ENCODE peak calls at places on chromosomes 1 and 21, in four cellular contexts. E is mesenchymal stem cell; C is naive thymus-derived CD4-positive, alpha-beta T cell; F is esophagus muscularis mucosa. B is an unnamed sample.

GRCh38 chr1:198892065-198892464 is 253.2 kb downstream of the PTPRC start:
- DNase-seq in E (peak; percentile 63), C (no peak), F (no peak), B (no peak)

GRCh38 chr1:30847358-30847972 is 61.1 kb downstream of the SDC3 start:
- DNase-seq in E (peak; percentile 81), C (no peak), F (no peak), B (no peak)

GRCh38 chr1:247936415-247936814 is 11.7 kb downstream of the OR2AJ1 start:
- DNase-seq in E (no peak), C (no peak), F (no peak), B (no peak)

GRCh38 chr1:98030483-98030882 is 109.6 kb upstream of the DPYD start:
- DNase-seq in E (peak; percentile 18), C (no peak), F (no peak), B (peak; percentile 67)

GRCh38 chr1:61980561-61980960 is 214.1 kb upstream of the L1TD1 start:
- DNase-seq in E (peak; percentile 5), C (no peak), F (no peak), B (no peak)

GRCh38 chr1:235873571-235873970 is 6.9 kb upstream of the LYST start:
- DNase-seq in E (no peak), C (no peak), F (no peak), B (no peak)

GRCh38 chr1:36982708-36983107 is 51.6 kb downstream of the GRIK3 start:
- DNase-seq in E (no peak), C (no peak), F (no peak), B (no peak)

GRCh38 chr1:151720974-151721787 is at the start of gene RIIAD1:
- DNase-seq in E (peak; percentile 17), C (peak; percentile 17), F (no peak), B (no peak)

GRCh38 chr1:181618559-181618958 is 135.2 kb downstream of the CACNA1E start:
- DNase-seq in E (no peak), C (no peak), F (no peak), B (no peak)

GRCh38 chr1:53303651-53304515 is 24.0 kb downstream of the LRP8 start:
- DNase-seq in E (no peak), C (no peak), F (no peak), B (no peak)

GRCh38 chr1:89465201-89465600 is 59.4 kb upstream of the LRRC8B start:
- DNase-seq in E (no peak), C (no peak), F (no peak), B (peak; percentile 99)

GRCh38 chr1:112558634-112559033 is 49.9 kb downstream of the WNT2B start:
- DNase-seq in E (peak; percentile 62), C (no peak), F (no peak), B (no peak)

GRCh38 chr1:101071470-101071886 is 45.9 kb upstream of the DPH5 start:
- DNase-seq in E (peak; percentile 33), C (no peak), F (no peak), B (no peak)

GRCh38 chr1:58584082-58584895 is 7.2 kb upstream of the TACSTD2 start:
- DNase-seq in E (peak; percentile 93), C (no peak), F (no peak), B (peak; percentile 96)

GRCh38 chr1:94614980-94615379 is 73.4 kb upstream of the F3 start:
- DNase-seq in E (no peak), C (no peak), F (no peak), B (no peak)

GRCh38 chr1:20197329-20197791 is 11.0 kb upstream of the PLA2G2C start:
- DNase-seq in E (no peak), C (no peak), F (no peak), B (no peak)

GRCh38 chr1:151142411-151143056 is 3.9 kb downstream of the SEMA6C start:
- DNase-seq in E (no peak), C (no peak), F (no peak), B (no peak)

GRCh38 chr1:170126691-170127090 is 19.1 kb upstream of the NTMT2 start:
- DNase-seq in E (peak; percentile 90), C (no peak), F (no peak), B (peak; percentile 70)

GRCh38 chr1:59697138-59697811 is 117.5 kb upstream of the HOOK1 start:
- DNase-seq in E (no peak), C (peak; percentile 29), F (no peak), B (no peak)

GRCh38 chr1:180386740-180387367 is 115.5 kb downstream of the ACBD6 start:
- DNase-seq in E (no peak), C (no peak), F (no peak), B (no peak)

GRCh38 chr1:89706700-89707012 is 73.7 kb downstream of the LRRC8C start:
- DNase-seq in E (no peak), C (no peak), F (no peak), B (no peak)

GRCh38 chr1:203104789-203105188 is 19.0 kb upstream of the MYOG start:
- DNase-seq in E (no peak), C (no peak), F (no peak), B (no peak)

GRCh38 chr1:172288611-172289010 is 131.9 kb upstream of the C1orf105 start:
- DNase-seq in E (no peak), C (no peak), F (no peak), B (no peak)

GRCh38 chr1:92168657-92169056 is 49.1 kb upstream of the C1orf146 start:
- DNase-seq in E (peak; percentile 31), C (no peak), F (no peak), B (no peak)

GRCh38 chr1:12580054-12580887 is 37.7 kb downstream of the DHRS3 start:
- DNase-seq in E (peak; percentile 43), C (no peak), F (no peak), B (no peak)

GRCh38 chr1:154609398-154610380 is 1.7 kb upstream of the ADAR start:
- DNase-seq in E (peak; percentile 41), C (peak; percentile 66), F (no peak), B (peak; percentile 52)

GRCh38 chr1:6660415-6661049 is 35.9 kb downstream of the THAP3 start:
- DNase-seq in E (no peak), C (no peak), F (no peak), B (no peak)

GRCh38 chr1:203084588-203085527 is 954 bp downstream of the MYOG start:
- DNase-seq in E (no peak), C (no peak), F (peak; percentile 74), B (no peak)

GRCh38 chr1:20282544-20282943 is 8.1 kb upstream of the VWA5B1 start:
- DNase-seq in E (no peak), C (no peak), F (no peak), B (no peak)

GRCh38 chr1:38891753-38892152 is 10.4 kb upstream of the GJA9 start:
- DNase-seq in E (no peak), C (no peak), F (no peak), B (peak; percentile 16)

GRCh38 chr1:119582801-119583200 is 65.3 kb downstream of the ZNF697 start:
- DNase-seq in E (peak; percentile 56), C (no peak), F (no peak), B (peak; percentile 67)

GRCh38 chr21:27058673-27059365 is 91.9 kb upstream of the ADAMTS5 start:
- DNase-seq in E (no peak), C (no peak), F (no peak), B (no peak)

GRCh38 chr1:117416004-117416403 is 48.8 kb downstream of the MAN1A2 start:
- DNase-seq in E (no peak), C (no peak), F (no peak), B (peak; percentile 37)

GRCh38 chr21:27219068-27219467 is 252.2 kb upstream of the ADAMTS5 start:
- DNase-seq in E (peak; percentile 6), C (no peak), F (no peak), B (peak; percentile 83)

GRCh38 chr1:81703736-81704463 is 96.8 kb upstream of the ADGRL2 start:
- DNase-seq in E (peak; percentile 83), C (no peak), F (no peak), B (peak; percentile 84)

GRCh38 chr1:204931768-204932572 is 61.3 kb downstream of the NFASC start:
- DNase-seq in E (no peak), C (no peak), F (no peak), B (no peak)

GRCh38 chr1:168116327-168116799 is 20.4 kb downstream of the GPR161 start:
- DNase-seq in E (no peak), C (no peak), F (no peak), B (peak; percentile 35)

GRCh38 chr1:195012995-195013394 is 1595.2 kb downstream of the KCNT2 start:
- DNase-seq in E (no peak), C (no peak), F (no peak), B (no peak)

DNA sequence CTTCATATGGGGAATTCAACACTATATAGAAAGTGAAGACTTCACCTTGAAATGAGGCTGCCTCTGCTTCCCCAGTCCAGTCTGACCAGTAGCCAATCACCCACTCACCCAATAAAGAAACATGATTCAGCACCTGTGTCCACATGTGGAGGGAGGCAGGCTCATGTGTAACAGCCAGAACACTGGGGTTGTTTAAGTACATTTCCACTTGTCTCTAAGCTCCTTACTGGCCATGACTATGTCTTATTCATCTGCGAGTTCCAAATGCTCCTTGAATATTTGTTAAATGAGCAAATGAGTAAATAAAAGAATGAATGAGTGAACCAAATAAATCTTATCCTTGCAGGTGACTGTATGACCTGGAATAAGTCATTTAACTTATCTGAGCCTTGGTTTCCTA is 100.1 kb downstream of the BRINP2 start:
- DNase-seq in E (no peak), C (no peak), F (no peak), B (peak; percentile 91)
- H3K36me3 ChIP-seq in E (no peaks in the 10 kb centered on the region), C (no peaks in the 10 kb centered on the region), F (no peaks in the 10 kb centered on the region), B (no peaks in the 10 kb centered on the region)

GRCh38 chr1:162568802-162569201 is 7.3 kb downstream of the UAP1 start:
- DNase-seq in E (no peak), C (no peak), F (no peak), B (no peak)

GRCh38 chr1:162566870-162567269 is 5.3 kb downstream of the UAP1 start:
- DNase-seq in E (no peak), C (no peak), F (no peak), B (no peak)

GRCh38 chr1:162564762-162565218 is 3.3 kb downstream of the UAP1 start:
- DNase-seq in E (no peak), C (no peak), F (no peak), B (no peak)

GRCh38 chr1:162562452-162562828 is 918 bp downstream of the UAP1 start:
- DNase-seq in E (peak; percentile 57), C (no peak), F (no peak), B (peak; percentile 81)

GRCh38 chr1:162565460-162565859 is 3.9 kb downstream of the UAP1 start:
- DNase-seq in E (no peak), C (no peak), F (no peak), B (no peak)
- H3K4me3 ChIP-seq in E (peak overlapping the region; percentile 92), C (no peak overlapping the region), F (no peak overlapping the region), B (no peak overlapping the region)

DNA sequence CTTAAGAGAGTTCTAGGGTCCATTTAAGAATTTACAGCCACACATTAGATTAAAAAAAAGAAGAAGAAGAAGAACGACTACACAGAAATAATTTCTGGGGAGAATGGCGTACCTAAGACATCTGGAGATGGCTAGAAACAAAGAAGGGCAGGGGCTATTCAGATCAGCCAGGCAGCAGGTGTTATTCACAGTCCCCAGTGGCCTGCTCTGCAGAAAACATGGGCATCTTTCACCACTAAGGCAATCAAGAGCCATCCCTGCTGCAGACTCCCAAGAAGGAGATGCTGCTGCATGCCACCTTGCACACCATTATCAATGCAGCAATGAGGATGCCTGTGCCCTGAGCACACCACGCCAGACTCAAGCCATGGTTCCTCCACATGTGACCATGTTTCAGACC is 7.9 kb upstream of the FCRL2 start:
- DNase-seq in E (no peak), C (no peak), F (no peak), B (no peak)
- H3K27me3 ChIP-seq in E (no peaks in the 10 kb centered on the region), C (peaks cover 5% of the 10 kb centered on the region), F (no peaks in the 10 kb centered on the region), B (no peaks in the 10 kb centered on the region)

GRCh38 chr1:11193376-11193775 is 4.2 kb downstream of the ANGPTL7 start:
- DNase-seq in E (no peak), C (no peak), F (no peak), B (no peak)
- H3K36me3 ChIP-seq in E (peaks cover 45% of the 10 kb centered on the region), C (peaks cover 96% of the 10 kb centered on the region), F (peaks cover 40% of the 10 kb centered on the region), B (peaks cover 14% of the 10 kb centered on the region)

B was measured in bronchial epithelial cell.